ENCODE peak calls at places on chromosome 20, in nine cellular contexts. L is astrocyte of the spinal cord, A is fibroblast of lung, S is mesendoderm, B is dorsolateral prefrontal cortex, K is HFF-Myc, I is A673, P is choroid plexus epithelial cell, T is fibroblast of the aortic adventitia. Z is an unnamed sample.

GRCh38 chr20:59821788-59822187 is 111.6 kb downstream of the SYCP2 start:
- DNase-seq in P (no peak), L (no peak), T (no peak), B (no peak), K (no peak), A (no peak), I (no peak), S (no peak), Z (no peak)

GRCh38 chr20:4087923-4088322 is 72.6 kb upstream of the RNF24 start:
- DNase-seq in B (no peak), L (no peak), S (no peak), K (no peak), I (no peak), A (peak; percentile 76), T (no peak), P (peak; percentile 67), Z (no peak)

GRCh38 chr20:8144282-8145245 is 12.5 kb downstream of the PLCB1 start:
- DNase-seq in T (peak; percentile 85), S (peak; percentile 75), P (peak; percentile 97), B (no peak), A (peak; percentile 93), L (peak; percentile 93), K (no peak), I (peak; percentile 94), Z (peak; percentile 57)

GRCh38 chr20:51411867-51412266 is 130.7 kb downstream of the NFATC2 start:
- DNase-seq in T (no peak), B (no peak), A (no peak), P (no peak), K (no peak), S (no peak), I (peak; percentile 47), L (no peak), Z (no peak)

GRCh38 chr20:41452226-41452625 is 85.6 kb upstream of the EMILIN3 start:
- DNase-seq in I (no peak), K (no peak), B (no peak), P (no peak), L (no peak), S (no peak), T (no peak), A (no peak), Z (no peak)

GRCh38 chr20:41050361-41051019 is 21.9 kb downstream of the TOP1 start:
- DNase-seq in P (peak; percentile 72), B (no peak), I (no peak), S (peak; percentile 51), T (peak; percentile 85), K (no peak), A (peak; percentile 72), L (peak; percentile 47), Z (no peak)

GRCh38 chr20:59006864-59007757 is at the start of gene CTSZ:
- DNase-seq in K (no peak), B (no peak), P (peak; percentile 23), I (no peak), A (peak; percentile 29), T (peak; percentile 15), L (no peak), S (peak; percentile 68), Z (no peak)

GRCh38 chr20:11716239-11716944 is 201.3 kb upstream of the BTBD3 start:
- DNase-seq in K (peak; percentile 40), T (peak; percentile 27), S (peak; percentile 94), B (no peak), I (peak; percentile 60), L (peak; percentile 96), P (peak; percentile 97), A (peak; percentile 94), Z (peak; percentile 40)

GRCh38 chr20:24658920-24659660 is 189.7 kb downstream of the SYNDIG1 start:
- DNase-seq in B (peak; percentile 58), I (no peak), L (no peak), K (no peak), T (no peak), S (no peak), A (no peak), P (no peak), Z (no peak)

GRCh38 chr20:50957276-50957675 is 1.1 kb downstream of the DPM1 start:
- DNase-seq in S (no peak), B (no peak), K (no peak), L (no peak), A (peak; percentile 49), P (peak; percentile 64), T (peak; percentile 52), I (no peak), Z (no peak)

GRCh38 chr20:313948-314347 is 11.4 kb upstream of the SOX12 start:
- DNase-seq in B (no peak), K (no peak), S (no peak), T (peak; percentile 37), P (peak; percentile 38), A (peak; percentile 70), L (peak; percentile 55), I (no peak), Z (no peak)

GRCh38 chr20:3818155-3819151 is 1.9 kb upstream of the AP5S1 start:
- DNase-seq in S (peak; percentile 91), L (peak; percentile 79), B (peak; percentile 46), T (peak; percentile 80), A (peak; percentile 74), I (peak; percentile 73), P (peak; percentile 88), K (peak; percentile 85), Z (no peak)

GRCh38 chr20:23652371-23652770 is 14.6 kb upstream of the CST3 start:
- DNase-seq in T (no peak), S (no peak), L (peak; percentile 58), A (no peak), B (no peak), K (no peak), P (no peak), I (no peak), Z (no peak)

GRCh38 chr20:51800769-51801219 is 1.5 kb downstream of the SALL4 start:
- DNase-seq in T (peak; percentile 11), K (no peak), S (peak; percentile 81), B (no peak), L (peak; percentile 16), A (peak; percentile 21), I (peak; percentile 73), P (peak; percentile 15), Z (no peak)

GRCh38 chr20:15895560-15896084 is 677.6 kb downstream of the KIF16B start:
- DNase-seq in B (no peak), A (no peak), T (no peak), P (no peak), L (no peak), K (no peak), S (no peak), I (no peak), Z (no peak)

GRCh38 chr20:58838174-58838573 is 12.5 kb downstream of the GNAS-AS1 start:
- DNase-seq in B (no peak), P (no peak), A (no peak), K (no peak), S (no peak), T (no peak), I (no peak), L (no peak), Z (no peak)

GRCh38 chr20:33772439-33772838 is 38.7 kb upstream of the CHMP4B start:
- DNase-seq in B (no peak), T (no peak), P (no peak), K (no peak), I (no peak), L (no peak), A (no peak), S (no peak), Z (no peak)

GRCh38 chr20:57422254-57422653 is 31.1 kb downstream of the RBM38 start:
- DNase-seq in T (no peak), K (no peak), P (no peak), L (no peak), B (no peak), I (no peak), A (no peak), S (no peak), Z (no peak)

GRCh38 chr20:57426831-57427230 is 35.6 kb downstream of the RBM38 start:
- DNase-seq in I (no peak), B (no peak), S (no peak), K (no peak), T (no peak), P (no peak), A (no peak), L (no peak), Z (no peak)

GRCh38 chr20:57426156-57426769 is 35.1 kb downstream of the RBM38 start:
- DNase-seq in P (no peak), K (no peak), L (no peak), T (no peak), B (no peak), I (no peak), S (no peak), A (no peak), Z (no peak)

GRCh38 chr20:57427239-57428127 is 36.3 kb downstream of the RBM38 start:
- DNase-seq in K (no peak), I (no peak), P (no peak), T (no peak), S (no peak), A (no peak), L (no peak), B (no peak), Z (no peak)

GRCh38 chr20:57425150-57426013 is 34.2 kb downstream of the RBM38 start:
- DNase-seq in K (no peak), T (peak; percentile 28), S (peak; percentile 29), B (no peak), L (no peak), P (peak; percentile 37), A (peak; percentile 20), I (no peak), Z (no peak)
- H3K4me3 ChIP-seq in K (no peak overlapping the region), T (no peak overlapping the region), S (no peak overlapping the region), B (no peak overlapping the region), L (no peak overlapping the region), P (no peak overlapping the region), A (no peak overlapping the region), I (no peak overlapping the region), Z (no peak overlapping the region)

GRCh38 chr20:53281557-53282117 is 309.5 kb downstream of the TSHZ2 start:
- DNase-seq in A (no peak), I (no peak), B (no peak), K (no peak), S (peak; percentile 2), P (no peak), T (no peak), L (no peak), Z (no peak)
- H3K4me3 ChIP-seq in A (no peak overlapping the region), I (no peak overlapping the region), B (no peak overlapping the region), K (no peak overlapping the region), S (no peak overlapping the region), P (no peak overlapping the region), T (no peak overlapping the region), L (no peak overlapping the region), Z (no peak overlapping the region)

GRCh38 chr20:62025394-62025793 is 40.3 kb downstream of the TAF4 start:
- DNase-seq in B (no peak), L (no peak), P (no peak), I (no peak), S (no peak), T (peak; percentile 5), K (no peak), A (no peak), Z (no peak)
- H3K4me3 ChIP-seq in B (no peak overlapping the region), L (no peak overlapping the region), P (no peak overlapping the region), I (no peak overlapping the region), S (no peak overlapping the region), T (no peak overlapping the region), K (no peak overlapping the region), A (no peak overlapping the region), Z (no peak overlapping the region)

DNA sequence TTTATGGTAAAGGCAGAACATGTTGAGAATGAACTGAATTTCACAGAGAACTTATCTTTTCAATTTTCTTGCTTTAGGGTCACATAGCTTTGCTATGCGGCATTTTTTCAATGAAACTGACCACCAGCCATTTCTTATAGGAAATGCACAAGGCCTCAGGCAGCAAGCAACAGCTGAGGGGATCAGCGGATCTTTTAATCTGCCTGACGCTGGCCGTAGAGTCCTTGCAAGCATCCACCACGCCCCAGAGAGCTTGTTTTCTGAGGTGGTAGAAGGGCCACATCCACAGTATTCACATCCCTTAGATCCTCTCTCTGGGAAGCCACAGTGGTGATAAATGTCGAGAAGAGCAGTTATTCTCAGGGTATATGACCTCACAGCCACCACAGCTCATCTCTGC is 34.3 kb downstream of the FLRT3 start:
- DNase-seq in I (no peak), A (no peak), L (no peak), P (no peak), B (no peak), K (no peak), S (no peak), T (no peak), Z (no peak)
- H3K4me3 ChIP-seq in I (no peak overlapping the region), A (no peak overlapping the region), L (no peak overlapping the region), P (no peak overlapping the region), B (no peak overlapping the region), K (no peak overlapping the region), S (no peak overlapping the region), T (no peak overlapping the region), Z (no peak overlapping the region)

Z was measured in AG09309.